ENCODE peak calls at places on chromosomes 1 and 21, in five cellular contexts. J, X, G, F and S are unnamed samples.

GRCh38 chr21:43313221-43313938 is 113.6 kb downstream of the SIK1 start:
- DNase-seq in J (no peak), F (no peak), X (no peak), G (no peak), S (no peak)

GRCh38 chr21:17371470-17371869 is 141.4 kb upstream of the CXADR start:
- DNase-seq in J (no peak), G (peak; percentile 92), X (peak; percentile 83), F (peak; percentile 55), S (peak; percentile 11)

GRCh38 chr1:207282049-207282448 is 39.4 kb upstream of the CD55 start:
- DNase-seq in F (no peak), X (peak; percentile 54), G (peak; percentile 66), J (no peak), S (no peak)

GRCh38 chr1:210681158-210681557 is 352.5 kb downstream of the HHAT start:
- DNase-seq in G (no peak), J (no peak), F (no peak), X (no peak), S (no peak)

GRCh38 chr1:208374391-208374941 is 130.3 kb upstream of the PLXNA2 start:
- DNase-seq in G (no peak), J (no peak), F (no peak), X (peak; percentile 27), S (no peak)

GRCh38 chr1:107942829-107943228 is 22.2 kb downstream of the VAV3 start:
- DNase-seq in J (no peak), X (no peak), G (no peak), F (no peak), S (no peak)

GRCh38 chr1:201476670-201477344 is 7.8 kb upstream of the PHLDA3 start:
- DNase-seq in X (no peak), J (no peak), G (no peak), F (no peak), S (no peak)

GRCh38 chr1:29648798-29649374 is 412.6 kb downstream of the PTPRU start:
- DNase-seq in J (no peak), X (no peak), G (no peak), F (no peak), S (no peak)

GRCh38 chr1:197336571-197336970 is 68.5 kb downstream of the CRB1 start:
- DNase-seq in J (no peak), G (no peak), X (no peak), F (no peak), S (no peak)

GRCh38 chr1:85372683-85373446 is 92.1 kb downstream of the DDAH1 start:
- DNase-seq in G (no peak), F (peak; percentile 60), J (no peak), X (peak; percentile 36), S (no peak)

GRCh38 chr1:3956527-3957170 is 56.6 kb upstream of the C1orf174 start:
- DNase-seq in G (no peak), X (no peak), J (no peak), F (no peak), S (no peak)

GRCh38 chr1:228364706-228365213 is 41.9 kb downstream of the TRIM11 start:
- DNase-seq in F (no peak), X (no peak), G (no peak), J (no peak), S (no peak)

GRCh38 chr1:13593511-13594131 is 10.0 kb downstream of the PDPN start:
- DNase-seq in X (peak; percentile 96), G (no peak), J (no peak), F (peak; percentile 65), S (no peak)

GRCh38 chr1:8600336-8600735 is 217.1 kb downstream of the RERE start:
- DNase-seq in X (no peak), G (no peak), F (no peak), J (no peak), S (no peak)

DNA sequence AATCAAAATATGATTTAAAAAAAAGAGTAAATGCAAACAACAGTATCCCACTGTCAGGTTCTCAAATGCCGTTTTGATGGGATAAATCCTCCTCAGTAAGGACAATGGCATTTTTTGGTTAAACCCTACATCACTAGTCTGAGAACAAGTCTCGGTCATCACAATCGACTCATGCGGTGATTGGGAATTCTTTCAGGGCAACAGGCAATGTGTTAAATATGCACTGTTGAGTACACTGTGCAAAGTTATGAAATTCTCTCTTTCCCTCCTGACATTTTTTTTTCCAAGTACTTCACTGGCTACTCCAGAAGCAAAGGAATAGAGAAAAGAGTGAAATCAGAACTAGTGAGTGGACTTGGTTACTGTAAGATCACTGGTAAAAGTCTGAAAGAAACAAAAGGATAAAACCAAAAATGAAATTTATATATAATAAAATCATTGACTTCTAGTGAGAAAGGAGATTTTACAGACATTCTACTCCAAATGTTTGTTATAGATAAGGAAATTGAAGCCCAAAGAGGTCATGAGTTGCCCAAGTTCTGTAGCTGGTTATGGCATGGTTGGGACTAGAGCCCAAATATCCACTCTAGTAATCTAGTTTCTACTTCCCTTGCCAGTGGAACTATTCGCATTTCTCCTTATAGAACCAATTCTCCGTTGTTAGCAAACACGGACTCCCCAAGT is 111.3 kb downstream of the TGFBR3 start:
- DNase-seq in F (peak; percentile 75), X (peak; percentile 68), J (no peak), G (no peak), S (no peak)
- H3K4me1 ChIP-seq in F (peaks cover 3% of the 10 kb centered on the region), X (no peaks in the 10 kb centered on the region), J (no peaks in the 10 kb centered on the region), G (no peaks in the 10 kb centered on the region), S (no peaks in the 10 kb centered on the region)

DNA sequence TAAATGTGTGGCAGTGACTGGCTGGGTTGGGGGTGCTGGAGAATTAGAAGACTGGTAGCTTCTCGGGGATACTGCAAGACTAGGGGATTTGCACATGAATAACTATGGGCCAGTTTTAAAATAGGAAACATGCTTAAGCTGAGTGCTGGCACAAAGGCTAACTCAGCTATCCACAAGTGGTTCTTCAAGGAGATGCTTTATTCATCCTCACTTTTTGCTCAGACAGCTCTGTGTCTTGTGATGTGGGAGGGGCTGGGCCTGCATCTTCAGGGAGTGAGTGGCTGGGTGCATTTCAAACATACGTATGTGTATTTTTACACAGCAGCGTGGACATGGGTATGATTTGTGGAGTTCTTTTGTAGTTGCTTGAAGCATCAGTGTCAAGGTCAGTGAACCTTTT is 2.3 kb downstream of the COQ8A start:
- DNase-seq in F (no peak), G (no peak), X (no peak), J (no peak), S (no peak)
- H2AFZ ChIP-seq in F (no peak overlapping the region), G (no peak overlapping the region), X (no peak overlapping the region), J (no peak overlapping the region), S (no peak overlapping the region)

GRCh38 chr1:116224561-116224960 is 113.4 kb downstream of the MAB21L3 start:
- DNase-seq in G (no peak), F (no peak), X (no peak), J (no peak), S (no peak)
- H3K27ac ChIP-seq in G (no peak overlapping the region), F (no peak overlapping the region), X (no peak overlapping the region), J (no peak overlapping the region), S (no peak overlapping the region)

GRCh38 chr1:17573518-17574041 is 34.1 kb downstream of the ARHGEF10L start:
- DNase-seq in X (no peak), G (no peak), J (no peak), F (no peak), S (no peak)
- H3K4me1 ChIP-seq in X (peaks cover 16% of the 10 kb centered on the region), G (peaks cover 21% of the 10 kb centered on the region), J (peaks cover 67% of the 10 kb centered on the region), F (peaks cover 14% of the 10 kb centered on the region), S (peaks cover 9% of the 10 kb centered on the region)

GRCh38 chr1:12144236-12144635 is 22.6 kb upstream of the TNFRSF1B start:
- DNase-seq in J (no peak), X (no peak), F (no peak), G (peak; percentile 73), S (no peak)
- H2AFZ ChIP-seq in J (no peak overlapping the region), X (no peak overlapping the region), F (no peak overlapping the region), G (no peak overlapping the region), S (no peak overlapping the region)

DNA sequence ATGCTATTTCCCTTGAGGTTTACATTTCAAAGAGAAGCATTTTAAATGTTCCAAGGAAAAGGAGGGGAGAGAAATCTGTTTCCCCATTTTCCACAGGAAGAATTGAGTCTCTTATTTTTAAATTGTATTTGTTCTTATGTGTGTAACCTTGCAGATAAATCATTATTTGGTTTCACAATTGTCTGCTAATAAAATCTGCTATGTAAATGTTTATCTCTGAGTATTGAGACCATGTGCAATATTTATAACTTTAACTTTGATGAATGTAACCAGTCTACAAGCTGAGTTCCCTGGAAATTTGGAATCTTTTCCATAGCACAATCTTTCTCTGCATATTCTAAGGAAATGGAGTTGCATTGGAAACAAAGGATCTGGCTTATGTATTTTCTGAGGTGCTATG is 209.6 kb downstream of the PTBP2 start:
- DNase-seq in G (no peak), J (no peak), F (peak; percentile 59), X (no peak), S (no peak)
- H3K27ac ChIP-seq in G (no peak overlapping the region), J (no peak overlapping the region), F (no peak overlapping the region), X (no peak overlapping the region), S (no peak overlapping the region)

GRCh38 chr1:63918395-63918945 is 144.7 kb downstream of the ROR1 start:
- DNase-seq in J (no peak), X (no peak), F (peak; percentile 28), G (no peak), S (no peak)
- H3K4me1 ChIP-seq in J (no peaks in the 10 kb centered on the region), X (peaks cover 27% of the 10 kb centered on the region), F (peaks cover 7% of the 10 kb centered on the region), G (peaks cover 65% of the 10 kb centered on the region), S (peaks cover 32% of the 10 kb centered on the region)

GRCh38 chr1:65457868-65458267 is 37.4 kb downstream of the LEPR start:
- DNase-seq in J (no peak), X (no peak), F (no peak), G (no peak), S (no peak)
- H2AFZ ChIP-seq in J (no peak overlapping the region), X (no peak overlapping the region), F (no peak overlapping the region), G (no peak overlapping the region), S (no peak overlapping the region)

GRCh38 chr1:68149110-68149798 is 83.1 kb downstream of the WLS start:
- DNase-seq in J (no peak), G (no peak), X (peak; percentile 22), F (no peak), S (no peak)
- H3K27ac ChIP-seq in J (no peak overlapping the region), G (no peak overlapping the region), X (no peak overlapping the region), F (no peak overlapping the region), S (no peak overlapping the region)

GRCh38 chr1:158020877-158021630 is 27.6 kb downstream of the KIRREL1 start:
- DNase-seq in G (no peak), F (no peak), J (no peak), X (peak; percentile 69), S (no peak)
- H3K4me1 ChIP-seq in G (peaks cover 86% of the 10 kb centered on the region), F (peaks cover 66% of the 10 kb centered on the region), J (peaks cover 48% of the 10 kb centered on the region), X (peaks cover 65% of the 10 kb centered on the region), S (peaks cover 69% of the 10 kb centered on the region)